ENCODE peak calls at places on chromosomes 3 and 15, in four cellular contexts. U, M, D and X are unnamed samples.
A peak's percentile ranks its signal among the peaks of the same experiment; 100 is the strongest.

GRCh38 chr3:81684739-81685395 is 76.6 kb downstream of the GBE1 start:
- DNase-seq in D (peak; percentile 21), U (peak; percentile 10), M (peak; percentile 6), X (no peak)

GRCh38 chr3:134368751-134369105 is 5.5 kb downstream of the AMOTL2 start:
- DNase-seq in U (no peak), D (no peak), M (no peak), X (no peak)

GRCh38 chr3:159273608-159274007 is 471.8 kb downstream of the MFSD1 start:
- DNase-seq in D (peak; percentile 24), M (peak; percentile 76), U (peak; percentile 39), X (no peak)

GRCh38 chr3:146314871-146315270 is 64.0 kb upstream of the PLSCR4 start:
- DNase-seq in D (no peak), U (no peak), M (no peak), X (no peak)

GRCh38 chr15:89333959-89334509 is 590 bp downstream of the POLG start:
- DNase-seq in D (peak; percentile 10), M (no peak), U (no peak), X (no peak)

GRCh38 chr3:191379473-191379872 is 49.1 kb upstream of the UTS2B start:
- DNase-seq in M (no peak), U (no peak), D (no peak), X (no peak)

GRCh38 chr15:79168922-79169322 is 78.3 kb upstream of the RASGRF1 start:
- DNase-seq in M (peak; percentile 69), U (no peak), D (no peak), X (no peak)

GRCh38 chr3:16329792-16330061 is 64.7 kb downstream of the OXNAD1 start:
- DNase-seq in D (no peak), U (no peak), M (no peak), X (no peak)

GRCh38 chr3:138942271-138942670 is 4.7 kb downstream of the FOXL2 start:
- DNase-seq in M (no peak), D (no peak), U (no peak), X (no peak)

GRCh38 chr3:165643433-165643824 is 193.8 kb downstream of the BCHE start:
- DNase-seq in D (peak; percentile 3), M (peak; percentile 41), U (no peak), X (no peak)

GRCh38 chr15:85462029-85462428 is 81.6 kb downstream of the AKAP13 start:
- DNase-seq in M (no peak), U (no peak), D (no peak), X (no peak)

GRCh38 chr3:16060945-16061344 is 113.5 kb upstream of the GALNT15 start:
- DNase-seq in U (no peak), M (no peak), D (peak; percentile 86), X (peak; percentile 85)

GRCh38 chr3:80734483-80734882 is 966.7 kb upstream of the ROBO1 start:
- DNase-seq in U (no peak), D (no peak), M (no peak), X (no peak)

GRCh38 chr3:73637042-73637441 is 12.3 kb upstream of the PDZRN3 start:
- DNase-seq in D (peak; percentile 38), M (no peak), U (no peak), X (no peak)

GRCh38 chr3:49654955-49655556 is 19.1 kb upstream of the APEH start:
- DNase-seq in D (no peak), U (no peak), M (no peak), X (no peak)

GRCh38 chr3:156635973-156636372 is 38.4 kb upstream of the TIPARP start:
- DNase-seq in U (no peak), D (no peak), M (no peak), X (no peak)

GRCh38 chr3:136194409-136195257 is 1.5 kb downstream of the MSL2 start:
- DNase-seq in U (peak; percentile 86), D (no peak), M (no peak), X (no peak)

GRCh38 chr3:126208618-126209256 is 28.4 kb upstream of the ALDH1L1 start:
- DNase-seq in D (peak; percentile 89), M (peak; percentile 99), U (peak; percentile 90), X (peak; percentile 83)